ENCODE peak calls at places on chromosomes 5 and 9, in four cellular contexts. J is psoas muscle, X is sigmoid colon, N is HCEC 1CT. V is an unnamed sample.

GRCh38 chr5:138336952-138337684 is 948 bp upstream of the FAM53C start:
- DNase-seq in J (no peak), X (peak; percentile 93), N (peak; percentile 74), V (peak; percentile 90)

GRCh38 chr5:135034186-135034962 is at the start of gene PITX1:
- DNase-seq in J (peak; percentile 92), X (no peak), N (peak; percentile 87), V (no peak)

GRCh38 chr9:95809686-95810085 is 65.8 kb upstream of the ERCC6L2 start:
- DNase-seq in J (no peak), X (no peak), N (no peak), V (no peak)

GRCh38 chr5:11504083-11504785 is 400.0 kb downstream of the CTNND2 start:
- DNase-seq in J (no peak), X (no peak), N (no peak), V (no peak)

GRCh38 chr9:134413890-134414731 is 87.9 kb downstream of the RXRA start:
- DNase-seq in J (peak; percentile 94), X (peak; percentile 96), N (peak; percentile 66), V (peak; percentile 90)

GRCh38 chr5:89083791-89084190 is 200.8 kb upstream of the MEF2C start:
- DNase-seq in J (no peak), X (no peak), N (peak; percentile 91), V (no peak)

GRCh38 chr9:133780404-133780945 is 42.3 kb upstream of the SARDH start:
- DNase-seq in J (peak; percentile 29), X (no peak), N (no peak), V (peak; percentile 39)

GRCh38 chr9:91515074-91515687 is 91.5 kb upstream of the NFIL3 start:
- DNase-seq in J (no peak), X (no peak), N (peak; percentile 68), V (no peak)

GRCh38 chr5:101473483-101473882 is 570.4 kb upstream of the ST8SIA4 start:
- DNase-seq in J (no peak), X (no peak), N (peak; percentile 52), V (no peak)

GRCh38 chr5:60223342-60223741 is 329.8 kb upstream of the PDE4D start:
- DNase-seq in J (no peak), X (no peak), N (no peak), V (no peak)